ENCODE peak calls at places on chromosomes 6 and 20, in five cellular contexts. G is tibial nerve, H is adrenal gland, E is ovary, B is heart right ventricle. N is an unnamed sample.

GRCh38 chr6:150928882-150929281 is 63.4 kb downstream of the MTHFD1L start:
- DNase-seq in E (no peak), H (no peak), G (no peak), B (no peak), N (no peak)

GRCh38 chr6:75926293-75927168 is 145.9 kb downstream of the IMPG1 start:
- DNase-seq in B (no peak), H (no peak), G (no peak), E (no peak), N (no peak)

GRCh38 chr20:62367483-62368302 is 581 bp upstream of the LAMA5 start:
- DNase-seq in B (peak; percentile 65), G (no peak), H (peak; percentile 65), E (no peak), N (peak; percentile 69)

GRCh38 chr6:2237001-2237400 is 8.4 kb downstream of the GMDS start:
- DNase-seq in H (no peak), G (no peak), B (no peak), E (no peak), N (no peak)

GRCh38 chr6:8006208-8006607 is 58.0 kb downstream of the BLOC1S5 start:
- DNase-seq in E (no peak), G (no peak), H (peak; percentile 25), B (no peak), N (no peak)

GRCh38 chr6:26257272-26257671 is 107.7 kb upstream of the BTN3A2 start:
- DNase-seq in B (no peak), G (no peak), E (no peak), H (no peak), N (no peak)

GRCh38 chr6:136685540-136686108 is 106.7 kb downstream of the MAP3K5 start:
- DNase-seq in B (no peak), E (no peak), H (no peak), G (no peak), N (no peak)

GRCh38 chr6:90993771-90994170 is 406.9 kb upstream of the MAP3K7 start:
- DNase-seq in E (no peak), B (no peak), H (no peak), G (no peak), N (no peak)

GRCh38 chr6:64831680-64832079 is 875.3 kb downstream of the EYS start:
- DNase-seq in H (no peak), B (no peak), E (no peak), G (no peak), N (no peak)

GRCh38 chr6:152244998-152245630 is 392.0 kb downstream of the SYNE1 start:
- DNase-seq in E (no peak), H (no peak), G (no peak), B (no peak), N (no peak)

GRCh38 chr20:32751309-32752020 is 8.2 kb upstream of the COMMD7 start:
- DNase-seq in B (no peak), E (no peak), H (no peak), G (no peak), N (no peak)

GRCh38 chr6:130365166-130366010 is 429 bp upstream of the TMEM200A start:
- DNase-seq in G (peak; percentile 37), E (peak; percentile 81), B (peak; percentile 39), H (peak; percentile 77), N (peak; percentile 41)

GRCh38 chr20:23021941-23022340 is 13.2 kb upstream of the SSTR4 start:
- DNase-seq in H (no peak), B (no peak), G (no peak), E (no peak), N (no peak)

GRCh38 chr6:159071843-159072769 is 27.3 kb upstream of the TAGAP start:
- DNase-seq in E (no peak), B (no peak), H (no peak), G (no peak), N (no peak)

GRCh38 chr6:87742106-87742505 is 40.1 kb upstream of the AKIRIN2 start:
- DNase-seq in B (no peak), H (peak; percentile 49), E (no peak), G (no peak), N (no peak)

GRCh38 chr6:36793913-36794703 is 45.1 kb downstream of the CPNE5 start:
- DNase-seq in H (no peak), G (no peak), E (peak; percentile 81), B (no peak), N (no peak)

GRCh38 chr6:7050911-7051779 is 56.6 kb upstream of the RREB1 start:
- DNase-seq in E (peak; percentile 39), H (peak; percentile 62), G (no peak), B (peak; percentile 62), N (peak; percentile 56)

GRCh38 chr6:6610031-6610591 is 21.6 kb downstream of the LY86 start:
- DNase-seq in E (no peak), G (no peak), H (no peak), B (no peak), N (no peak)

GRCh38 chr20:33839591-33839990 is 28.4 kb downstream of the CHMP4B start:
- DNase-seq in G (no peak), H (peak; percentile 75), E (no peak), B (peak; percentile 45), N (peak; percentile 82)

GRCh38 chr6:7008451-7008988 is 99.2 kb upstream of the RREB1 start:
- DNase-seq in G (no peak), E (no peak), H (no peak), B (no peak), N (no peak)

GRCh38 chr20:10170261-10170660 is 48.4 kb upstream of the SNAP25 start:
- DNase-seq in H (no peak), E (no peak), B (no peak), G (no peak), N (no peak)

GRCh38 chr20:64099880-64100565 is 7.3 kb downstream of the NPBWR2 start:
- DNase-seq in G (no peak), H (no peak), E (no peak), B (no peak), N (no peak)

GRCh38 chr6:73565767-73566485 is 45.1 kb upstream of the EEF1A1 start:
- DNase-seq in H (no peak), G (no peak), B (no peak), E (no peak), N (no peak)

GRCh38 chr6:3732345-3733141 is 19.0 kb downstream of the PXDC1 start:
- DNase-seq in B (peak; percentile 72), E (peak; percentile 66), G (peak; percentile 49), H (peak; percentile 85), N (peak; percentile 61)

GRCh38 chr6:154479388-154480143 is 30.9 kb downstream of the CNKSR3 start:
- DNase-seq in H (no peak), E (no peak), G (no peak), B (no peak), N (no peak)

GRCh38 chr6:43720999-43721398 is 33.4 kb upstream of the MRPS18A start:
- DNase-seq in H (no peak), B (no peak), E (no peak), G (no peak), N (no peak)

GRCh38 chr6:135884136-135884535 is 32.6 kb downstream of the PDE7B start:
- DNase-seq in H (no peak), E (no peak), G (no peak), B (no peak), N (no peak)

GRCh38 chr6:129510930-129511329 is 199.0 kb downstream of the ARHGAP18 start:
- DNase-seq in G (no peak), E (no peak), B (no peak), H (no peak), N (no peak)

GRCh38 chr20:52379723-52380336 is 188.3 kb upstream of the ZFP64 start:
- DNase-seq in E (no peak), G (no peak), B (peak; percentile 33), H (peak; percentile 68), N (peak; percentile 39)

GRCh38 chr20:41133709-41134361 is 3.5 kb upstream of the PLCG1 start:
- DNase-seq in G (no peak), H (no peak), B (no peak), E (no peak), N (no peak)

GRCh38 chr6:139008117-139008516 is 20.1 kb upstream of the REPS1 start:
- DNase-seq in B (no peak), G (no peak), E (no peak), H (no peak), N (no peak)

GRCh38 chr6:37029249-37029959 is 23.9 kb downstream of the FGD2 start:
- DNase-seq in H (peak; percentile 90), G (no peak), E (peak; percentile 64), B (peak; percentile 64), N (peak; percentile 78)

GRCh38 chr20:402898-403581 is 5.1 kb upstream of the RBCK1 start:
- DNase-seq in H (no peak), E (no peak), G (no peak), B (no peak), N (no peak)

GRCh38 chr6:111758608-111759293 is 114.5 kb downstream of the FYN start:
- DNase-seq in G (no peak), E (no peak), H (no peak), B (no peak), N (no peak)

GRCh38 chr20:10671850-10672578 is 1.8 kb downstream of the JAG1 start:
- DNase-seq in H (no peak), G (peak; percentile 64), E (peak; percentile 76), B (peak; percentile 82), N (peak; percentile 77)

GRCh38 chr6:133313068-133313467 is 71.9 kb downstream of the EYA4 start:
- DNase-seq in E (no peak), G (no peak), H (no peak), B (no peak), N (no peak)
- TF ChIP-seq CTCF in E (no peak), G (no peak), H (no peak), B (no peak), N (no peak)

GRCh38 chr6:47595785-47596184 is 102.6 kb upstream of the ADGRF4 start:
- DNase-seq in B (no peak), H (no peak), E (no peak), G (no peak), N (no peak)

GRCh38 chr6:47598367-47598766 is 100.0 kb upstream of the ADGRF4 start:
- DNase-seq in E (no peak), B (no peak), H (no peak), G (no peak), N (no peak)

GRCh38 chr6:47603995-47604394 is 94.4 kb upstream of the ADGRF4 start:
- DNase-seq in E (no peak), G (no peak), B (no peak), H (no peak), N (peak; percentile 11)

GRCh38 chr6:47603227-47603626 is 95.2 kb upstream of the ADGRF4 start:
- DNase-seq in B (no peak), G (no peak), E (no peak), H (no peak), N (no peak)

DNA sequence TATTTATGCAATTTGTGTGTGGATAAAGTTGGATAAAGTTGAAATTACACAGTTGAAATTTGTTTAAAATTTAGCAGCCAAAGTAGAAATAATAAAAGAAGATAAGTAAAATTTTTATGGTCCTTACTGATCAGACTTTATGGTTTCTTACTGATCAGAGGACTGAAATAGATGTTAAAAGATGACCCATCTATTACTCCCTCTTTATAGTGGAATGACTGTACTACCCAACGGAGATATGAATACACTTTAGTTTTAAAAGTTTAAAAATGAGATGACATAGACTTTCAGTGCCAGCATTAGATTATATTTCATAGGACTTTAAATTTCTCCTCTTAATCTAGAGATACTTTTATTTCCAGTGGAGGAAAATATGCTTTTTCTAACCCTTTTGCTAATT is 98.9 kb upstream of the ADGRF4 start:
- DNase-seq in G (no peak), E (no peak), H (no peak), B (no peak), N (no peak)
- H3K9me3 ChIP-seq in G (no peaks in the 10 kb centered on the region), E (no peaks in the 10 kb centered on the region), H (no peaks in the 10 kb centered on the region), B (no peaks in the 10 kb centered on the region), N (no peaks in the 10 kb centered on the region)

GRCh38 chr20:17897566-17898307 is 70.9 kb downstream of the SNX5 start:
- DNase-seq in G (no peak), B (no peak), E (no peak), H (no peak), N (no peak)
- TF ChIP-seq CTCF in G (no peak), B (no peak), E (no peak), H (no peak), N (no peak)

GRCh38 chr20:58503668-58504067 is 11.5 kb downstream of the APCDD1L start:
- DNase-seq in H (no peak), E (no peak), G (no peak), B (no peak), N (no peak)
- H3K9me3 ChIP-seq in H (no peaks in the 10 kb centered on the region), E (no peaks in the 10 kb centered on the region), G (no peaks in the 10 kb centered on the region), B (peaks cover 43% of the 10 kb centered on the region), N (no peaks in the 10 kb centered on the region)